ENCODE peak calls at places on chromosomes 5 and 9, in four cellular contexts. One of them, this sample, is unnamed.

GRCh38 chr5:169122951-169123350 is 178.0 kb downstream of the SLIT3 start:
- DNase-seq in cardiac fibroblast: no peak
- DNase-seq in stimulated activated CD8-positive, alpha-beta memory T cell treated with anti-CD3 and anti-CD28 coated beads, Interleukin-4, amount 100 ng/mL, for 1 hour: no peak
- DNase-seq in left ventricle myocardium inferior: no peak
- DNase-seq in this sample: no peak

GRCh38 chr9:90105793-90106192 is 501.0 kb downstream of the GADD45G start:
- DNase-seq in cardiac fibroblast: no peak
- DNase-seq in left ventricle myocardium inferior: no peak
- DNase-seq in stimulated activated CD8-positive, alpha-beta memory T cell treated with anti-CD3 and anti-CD28 coated beads, Interleukin-4, amount 100 ng/mL, for 1 hour: no peak
- DNase-seq in this sample: no peak

GRCh38 chr5:133794771-133795391 is 173.5 kb downstream of the C5orf15 start:
- DNase-seq in cardiac fibroblast: no peak
- DNase-seq in stimulated activated CD8-positive, alpha-beta memory T cell treated with anti-CD3 and anti-CD28 coated beads, Interleukin-4, amount 100 ng/mL, for 1 hour: no peak
- DNase-seq in left ventricle myocardium inferior: no peak
- DNase-seq in this sample: no peak

GRCh38 chr5:169415948-169416347 is 115.0 kb upstream of the SLIT3 start:
- DNase-seq in stimulated activated CD8-positive, alpha-beta memory T cell treated with anti-CD3 and anti-CD28 coated beads, Interleukin-4, amount 100 ng/mL, for 1 hour: no peak
- DNase-seq in left ventricle myocardium inferior: no peak
- DNase-seq in cardiac fibroblast: no peak
- DNase-seq in this sample: no peak

GRCh38 chr5:128494516-128494915 is 43.5 kb downstream of the FBN2 start:
- DNase-seq in left ventricle myocardium inferior: no peak
- DNase-seq in stimulated activated CD8-positive, alpha-beta memory T cell treated with anti-CD3 and anti-CD28 coated beads, Interleukin-4, amount 100 ng/mL, for 1 hour: no peak
- DNase-seq in cardiac fibroblast: no peak
- DNase-seq in this sample: no peak

GRCh38 chr9:12699529-12699928 is 6.3 kb downstream of the TYRP1 start:
- DNase-seq in cardiac fibroblast: peak; percentile 69
- DNase-seq in stimulated activated CD8-positive, alpha-beta memory T cell treated with anti-CD3 and anti-CD28 coated beads, Interleukin-4, amount 100 ng/mL, for 1 hour: no peak
- DNase-seq in left ventricle myocardium inferior: no peak
- DNase-seq in this sample: no peak

GRCh38 chr9:124852829-124853531 is at the start of gene WDR38:
- DNase-seq in cardiac fibroblast: peak; percentile 75
- DNase-seq in left ventricle myocardium inferior: peak; percentile 82
- DNase-seq in stimulated activated CD8-positive, alpha-beta memory T cell treated with anti-CD3 and anti-CD28 coated beads, Interleukin-4, amount 100 ng/mL, for 1 hour: peak; percentile 56
- DNase-seq in this sample: peak; percentile 32

GRCh38 chr9:83701286-83701685 is 6.5 kb downstream of the UBQLN1 start:
- DNase-seq in stimulated activated CD8-positive, alpha-beta memory T cell treated with anti-CD3 and anti-CD28 coated beads, Interleukin-4, amount 100 ng/mL, for 1 hour: no peak
- DNase-seq in left ventricle myocardium inferior: no peak
- DNase-seq in cardiac fibroblast: no peak
- DNase-seq in this sample: no peak

GRCh38 chr9:29440449-29440848 is 1867.2 kb upstream of the C9orf72 start:
- DNase-seq in stimulated activated CD8-positive, alpha-beta memory T cell treated with anti-CD3 and anti-CD28 coated beads, Interleukin-4, amount 100 ng/mL, for 1 hour: no peak
- DNase-seq in left ventricle myocardium inferior: no peak
- DNase-seq in cardiac fibroblast: no peak
- DNase-seq in this sample: no peak

GRCh38 chr9:761155-761792 is 80.2 kb upstream of the DMRT1 start:
- DNase-seq in cardiac fibroblast: peak; percentile 38
- DNase-seq in left ventricle myocardium inferior: no peak
- DNase-seq in stimulated activated CD8-positive, alpha-beta memory T cell treated with anti-CD3 and anti-CD28 coated beads, Interleukin-4, amount 100 ng/mL, for 1 hour: no peak
- DNase-seq in this sample: no peak

GRCh38 chr9:132485454-132485853 is 75.4 kb downstream of the CFAP77 start:
- DNase-seq in cardiac fibroblast: no peak
- DNase-seq in stimulated activated CD8-positive, alpha-beta memory T cell treated with anti-CD3 and anti-CD28 coated beads, Interleukin-4, amount 100 ng/mL, for 1 hour: no peak
- DNase-seq in left ventricle myocardium inferior: no peak
- DNase-seq in this sample: no peak

GRCh38 chr9:61671276-61671973 is 481.6 kb downstream of the SPATA31A7 start:
- DNase-seq in cardiac fibroblast: no peak
- DNase-seq in left ventricle myocardium inferior: no peak
- DNase-seq in stimulated activated CD8-positive, alpha-beta memory T cell treated with anti-CD3 and anti-CD28 coated beads, Interleukin-4, amount 100 ng/mL, for 1 hour: no peak
- DNase-seq in this sample: no peak

GRCh38 chr5:141369994-141370848 is at the start of gene PCDHGB3:
- DNase-seq in left ventricle myocardium inferior: peak; percentile 56
- DNase-seq in stimulated activated CD8-positive, alpha-beta memory T cell treated with anti-CD3 and anti-CD28 coated beads, Interleukin-4, amount 100 ng/mL, for 1 hour: no peak
- DNase-seq in cardiac fibroblast: peak; percentile 73
- DNase-seq in this sample: no peak

This sample was measured in DMS 273 treated with DMSO at 0.1 percent for 48 hours.